ENCODE peak calls at places on chromosomes 16 and 17, in four cellular contexts. One of them, this sample, is unnamed.

GRCh38 chr17:75400326-75400939 is 5.0 kb downstream of the GRB2 start:
- DNase-seq in H1: no peak
- DNase-seq in IMR-90: no peak
- DNase-seq in mesendoderm: no peak
- DNase-seq in this sample: no peak

GRCh38 chr16:58418601-58419000 is 26.3 kb downstream of the GINS3 start:
- DNase-seq in H1: no peak
- DNase-seq in IMR-90: peak; percentile 27
- DNase-seq in mesendoderm: no peak
- DNase-seq in this sample: no peak

GRCh38 chr16:67157892-67158635 is 1.6 kb downstream of the TRADD start:
- DNase-seq in H1: no peak
- DNase-seq in IMR-90: no peak
- DNase-seq in mesendoderm: no peak
- DNase-seq in this sample: no peak

GRCh38 chr16:70740174-70740918 is 54.5 kb upstream of the MTSS2 start:
- DNase-seq in H1: no peak
- DNase-seq in IMR-90: no peak
- DNase-seq in mesendoderm: no peak
- DNase-seq in this sample: no peak

GRCh38 chr17:47225436-47225858 is 16.3 kb downstream of the MYL4 start:
- DNase-seq in H1: no peak
- DNase-seq in IMR-90: peak; percentile 96
- DNase-seq in mesendoderm: no peak
- DNase-seq in this sample: peak; percentile 91

GRCh38 chr16:59597269-59597668 is 863.2 kb upstream of the GOT2 start:
- DNase-seq in H1: no peak
- DNase-seq in IMR-90: peak; percentile 2
- DNase-seq in mesendoderm: no peak
- DNase-seq in this sample: no peak

GRCh38 chr17:18176152-18176551 is 7.5 kb upstream of the ALKBH5 start:
- DNase-seq in H1: no peak
- DNase-seq in IMR-90: no peak
- DNase-seq in mesendoderm: no peak
- DNase-seq in this sample: no peak

GRCh38 chr17:48131216-48131824 is 23.8 kb downstream of the SNX11 start:
- DNase-seq in H1: peak; percentile 68
- DNase-seq in IMR-90: peak; percentile 66
- DNase-seq in mesendoderm: peak; percentile 90
- DNase-seq in this sample: peak; percentile 73

GRCh38 chr17:76026714-76027158 is 370 bp downstream of the EVPL start:
- DNase-seq in H1: no peak
- DNase-seq in IMR-90: no peak
- DNase-seq in mesendoderm: no peak
- DNase-seq in this sample: no peak

GRCh38 chr17:39671651-39672521 is 3.6 kb downstream of the PNMT start:
- DNase-seq in H1: peak; percentile 80
- DNase-seq in IMR-90: peak; percentile 27
- DNase-seq in mesendoderm: peak; percentile 70
- DNase-seq in this sample: peak; percentile 53

GRCh38 chr17:83201206-83202001 is 122.0 kb downstream of the METRNL start:
- DNase-seq in H1: no peak
- DNase-seq in IMR-90: no peak
- DNase-seq in mesendoderm: no peak
- DNase-seq in this sample: no peak

GRCh38 chr17:50059759-50060273 is 3.9 kb downstream of the ITGA3 start:
- DNase-seq in H1: no peak
- DNase-seq in IMR-90: peak; percentile 61
- DNase-seq in mesendoderm: no peak
- DNase-seq in this sample: peak; percentile 77

GRCh38 chr16:27256861-27257260 is 11.7 kb downstream of the NSMCE1 start:
- DNase-seq in H1: no peak
- DNase-seq in IMR-90: no peak
- DNase-seq in mesendoderm: no peak
- DNase-seq in this sample: no peak

GRCh38 chr17:17119533-17119932 is 77.3 kb downstream of the MPRIP start:
- DNase-seq in H1: no peak
- DNase-seq in IMR-90: peak; percentile 86
- DNase-seq in mesendoderm: no peak
- DNase-seq in this sample: peak; percentile 33

GRCh38 chr16:35497399-35497798 is 2038.0 kb downstream of the TP53TG3F start:
- DNase-seq in H1: no peak
- DNase-seq in IMR-90: no peak
- DNase-seq in mesendoderm: no peak
- DNase-seq in this sample: no peak

GRCh38 chr16:2465653-2466415 is 5.3 kb upstream of the NTN3 start:
- DNase-seq in H1: peak; percentile 63
- DNase-seq in IMR-90: no peak
- DNase-seq in mesendoderm: peak; percentile 56
- DNase-seq in this sample: no peak

GRCh38 chr16:77043076-77043475 is 147.9 kb upstream of the MON1B start:
- DNase-seq in H1: no peak
- DNase-seq in IMR-90: no peak
- DNase-seq in mesendoderm: peak; percentile 39
- DNase-seq in this sample: peak; percentile 5

GRCh38 chr16:88979616-88980015 is 2.6 kb upstream of the CBFA2T3 start:
- DNase-seq in H1: no peak
- DNase-seq in IMR-90: no peak
- DNase-seq in mesendoderm: no peak
- DNase-seq in this sample: no peak

GRCh38 chr16:27181020-27181419 is 22.3 kb upstream of the KDM8 start:
- DNase-seq in H1: no peak
- DNase-seq in IMR-90: no peak
- DNase-seq in mesendoderm: peak; percentile 25
- DNase-seq in this sample: no peak

GRCh38 chr17:29593546-29594440 is 861 bp downstream of the ANKRD13B start:
- DNase-seq in H1: peak; percentile 72
- DNase-seq in IMR-90: peak; percentile 24
- DNase-seq in mesendoderm: peak; percentile 87
- DNase-seq in this sample: peak; percentile 41

GRCh38 chr17:41620583-41621434 is 3.6 kb downstream of the KRT17 start:
- DNase-seq in H1: no peak
- DNase-seq in IMR-90: no peak
- DNase-seq in mesendoderm: no peak
- DNase-seq in this sample: no peak

GRCh38 chr17:4896332-4897197 is 2.8 kb upstream of the C17orf107 start:
- DNase-seq in H1: no peak
- DNase-seq in IMR-90: no peak
- DNase-seq in mesendoderm: no peak
- DNase-seq in this sample: no peak

GRCh38 chr17:32191306-32191705 is 49.0 kb downstream of the RHOT1 start:
- DNase-seq in H1: no peak
- DNase-seq in IMR-90: peak; percentile 68
- DNase-seq in mesendoderm: no peak
- DNase-seq in this sample: peak; percentile 24

DNA sequence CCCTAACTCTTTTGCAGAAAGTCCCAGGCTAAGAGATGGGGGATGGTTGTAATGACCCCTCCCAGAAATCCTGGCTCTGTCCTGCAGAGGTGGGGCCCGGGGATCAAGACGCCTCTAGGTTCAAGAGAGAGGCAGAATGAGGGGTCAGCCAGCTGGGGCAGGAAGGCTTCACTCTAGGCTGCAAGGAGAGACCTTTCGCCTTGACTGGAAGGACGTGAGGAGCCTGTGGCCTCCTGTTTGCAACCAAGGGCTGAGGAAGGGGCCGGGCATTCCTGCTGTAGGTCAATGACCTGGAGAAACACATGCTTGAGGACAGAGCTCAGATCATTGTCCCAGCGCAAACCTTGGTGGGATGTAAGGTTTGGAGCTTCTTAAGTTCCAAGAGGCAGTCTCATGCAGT is 8.7 kb upstream of the CETP start:
- DNase-seq in H1: no peak
- DNase-seq in IMR-90: no peak
- DNase-seq in mesendoderm: no peak
- DNase-seq in this sample: no peak
- H3K4ac ChIP-seq in H1: no peak overlapping the region
- H3K4ac ChIP-seq in IMR-90: no peak overlapping the region
- H3K4ac ChIP-seq in mesendoderm: no peak overlapping the region
- H3K4ac ChIP-seq in this sample: no peak overlapping the region

DNA sequence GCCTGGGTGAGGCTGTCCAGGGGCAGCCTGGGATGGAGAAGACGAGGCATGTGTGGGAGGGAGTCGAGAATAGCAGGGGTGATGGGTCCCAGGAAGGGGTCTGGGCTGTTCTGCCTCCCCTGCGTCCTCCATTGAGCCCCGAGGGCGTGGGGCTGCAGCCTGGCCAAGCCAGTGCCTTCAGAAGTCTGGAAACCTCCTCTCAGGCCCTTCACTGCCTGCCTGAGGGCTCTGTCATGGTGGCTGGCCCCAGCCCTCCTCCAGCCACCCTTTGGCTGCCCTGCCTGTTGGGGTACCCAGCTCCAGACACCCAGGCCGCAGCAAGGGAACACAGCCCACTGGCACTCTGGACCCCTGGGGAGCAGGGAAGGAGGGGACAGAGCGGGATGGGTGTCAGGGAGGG is 27.6 kb downstream of the ENGASE start:
- DNase-seq in H1: no peak
- DNase-seq in IMR-90: no peak
- DNase-seq in mesendoderm: no peak
- DNase-seq in this sample: no peak
- H2BK120ac ChIP-seq in H1: no peak overlapping the region
- H2BK120ac ChIP-seq in IMR-90: no peak overlapping the region
- H2BK120ac ChIP-seq in mesendoderm: no peak overlapping the region
- H2BK120ac ChIP-seq in this sample: no peak overlapping the region

DNA sequence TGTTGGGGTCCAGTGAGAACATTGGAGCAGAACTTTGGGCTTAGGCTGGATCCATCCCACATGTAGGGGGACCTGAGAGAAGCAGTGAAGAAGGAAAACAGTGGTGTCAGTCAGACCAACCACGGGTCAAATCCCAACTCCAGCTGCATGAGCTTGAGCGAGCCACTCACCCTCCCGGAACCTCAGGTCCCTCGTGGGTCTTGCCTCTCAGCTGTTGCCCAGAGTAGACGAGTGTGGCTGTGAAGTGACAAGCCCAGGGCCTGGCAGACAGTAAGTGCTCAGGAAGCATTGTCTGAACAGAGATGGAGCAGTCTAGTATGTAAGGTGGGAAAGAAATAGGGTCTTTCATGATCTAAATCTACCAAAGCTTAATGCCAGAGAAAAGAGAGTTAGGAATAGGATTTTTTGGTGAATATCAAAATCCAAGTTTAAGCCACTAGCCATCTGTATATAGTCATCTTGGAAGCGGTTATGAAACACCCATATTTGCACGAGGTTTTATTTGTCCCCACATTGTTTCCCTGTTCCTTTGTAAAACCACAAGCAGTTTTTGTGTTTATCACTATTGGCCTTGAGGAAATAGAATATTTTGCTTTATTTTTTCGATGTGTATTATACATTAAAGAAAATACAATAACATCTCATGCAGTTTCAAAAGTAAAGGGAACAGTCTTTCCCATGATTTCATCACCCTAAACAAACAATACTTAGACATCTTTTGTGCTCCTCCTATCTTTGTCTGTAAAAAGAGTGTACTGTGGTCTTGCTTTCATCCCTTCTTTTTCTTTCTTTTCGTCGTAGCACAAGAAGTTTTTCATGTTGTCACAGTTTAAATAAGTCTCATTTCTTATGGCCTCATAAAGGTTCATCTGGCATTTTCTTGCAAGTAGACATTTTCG is 112.0 kb downstream of the CLEC16A start:
- DNase-seq in H1: no peak
- DNase-seq in IMR-90: peak; percentile 48
- DNase-seq in mesendoderm: no peak
- DNase-seq in this sample: no peak
- H3K4me1 ChIP-seq in H1: no peaks in the 10 kb centered on the region
- H3K4me1 ChIP-seq in IMR-90: peaks cover 7% of the 10 kb centered on the region
- H3K4me1 ChIP-seq in mesendoderm: peaks cover 5% of the 10 kb centered on the region
- H3K4me1 ChIP-seq in this sample: peaks cover 3% of the 10 kb centered on the region

DNA sequence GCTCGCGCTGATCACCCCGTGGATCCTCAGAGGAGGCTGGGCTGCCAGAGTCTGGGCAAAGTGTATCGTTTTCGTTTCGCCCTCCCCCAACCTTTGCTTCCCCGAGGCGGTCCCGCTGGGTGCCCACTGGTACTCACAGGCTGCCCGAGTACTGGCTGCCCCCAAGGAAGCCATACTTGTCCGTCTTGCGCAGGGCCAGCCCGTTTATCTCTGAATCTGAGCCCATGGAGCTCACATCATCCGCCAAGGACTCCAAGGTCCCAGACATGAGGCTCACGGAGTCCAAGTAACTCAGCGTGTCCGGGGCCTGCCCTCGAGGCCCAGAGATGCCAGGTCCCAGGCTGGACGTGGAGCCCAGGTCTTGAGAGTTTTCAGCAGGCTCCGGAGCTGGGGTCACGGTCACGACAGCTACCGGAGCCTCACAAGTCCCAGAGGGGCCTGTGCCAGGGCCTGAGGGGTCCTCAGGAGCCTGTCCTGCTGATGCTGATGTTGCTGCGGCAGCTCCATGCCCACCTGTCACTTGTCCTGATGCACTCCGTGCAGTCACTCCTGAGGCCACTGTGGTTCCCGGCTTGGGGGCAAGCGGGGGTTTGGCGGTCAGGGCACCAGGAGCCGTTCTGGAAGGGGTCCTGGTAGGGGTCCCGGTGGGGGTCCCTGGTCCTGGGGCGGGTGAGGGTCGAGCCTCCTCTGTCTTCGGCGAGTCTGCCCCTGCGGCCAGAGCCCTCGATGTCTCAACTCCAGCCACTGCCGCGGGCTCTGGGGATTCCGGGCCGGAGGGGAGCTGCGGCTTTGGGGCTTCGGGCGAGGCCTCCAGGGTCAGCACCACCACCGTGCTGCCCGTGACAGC is 980 bp downstream of the TBC1D10B start:
- DNase-seq in H1: peak; percentile 58
- DNase-seq in IMR-90: no peak
- DNase-seq in mesendoderm: no peak
- DNase-seq in this sample: peak; percentile 37
- H3K4ac ChIP-seq in H1: no peak overlapping the region
- H3K4ac ChIP-seq in IMR-90: peak overlapping the region; percentile 79
- H3K4ac ChIP-seq in mesendoderm: peak overlapping the region; percentile 86
- H3K4ac ChIP-seq in this sample: peak overlapping the region; percentile 81

DNA sequence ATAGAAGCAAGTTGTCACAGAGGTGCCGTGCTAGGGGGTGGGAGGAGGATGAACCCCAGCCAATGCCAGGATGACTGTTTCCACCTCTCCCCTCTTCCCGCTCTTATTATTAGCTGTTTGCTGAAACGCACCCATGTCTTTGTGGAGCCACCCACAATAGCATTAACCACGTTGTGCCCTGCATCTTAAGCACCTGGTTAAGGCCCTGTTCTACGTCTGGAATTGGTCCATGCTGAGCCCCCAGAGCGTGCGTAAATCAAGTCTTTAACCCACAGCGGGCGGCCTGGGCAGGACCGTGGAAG is 123.7 kb downstream of the MSI2 start:
- DNase-seq in H1: no peak
- DNase-seq in IMR-90: no peak
- DNase-seq in mesendoderm: no peak
- DNase-seq in this sample: no peak
- H2BK120ac ChIP-seq in H1: no peak overlapping the region
- H2BK120ac ChIP-seq in IMR-90: no peak overlapping the region
- H2BK120ac ChIP-seq in mesendoderm: no peak overlapping the region
- H2BK120ac ChIP-seq in this sample: peak overlapping the region; percentile 64